ENCODE peak calls at places on chromosomes 16 and 17, in four cellular contexts. One of them, this sample, is unnamed.

GRCh38 chr17:49968380-49969133 is 433 bp upstream of the DLX4 start:
- DNase-seq in ecto neural progenitor cell: peak; percentile 93
- DNase-seq in retinal pigment epithelial cell: peak; percentile 46
- DNase-seq in activated CD4-positive, alpha-beta T cell treated with anti-CD3 and anti-CD28 coated beads, Interleukin-2, amount 50 U/mL, for 48 hours: peak; percentile 76
- DNase-seq in this sample: peak; percentile 47

GRCh38 chr17:49952912-49953497 is 16.0 kb upstream of the DLX4 start:
- DNase-seq in ecto neural progenitor cell: no peak
- DNase-seq in retinal pigment epithelial cell: no peak
- DNase-seq in activated CD4-positive, alpha-beta T cell treated with anti-CD3 and anti-CD28 coated beads, Interleukin-2, amount 50 U/mL, for 48 hours: no peak
- DNase-seq in this sample: no peak

GRCh38 chr16:1471569-1472194 is 3.1 kb downstream of the CLCN7 start:
- DNase-seq in ecto neural progenitor cell: no peak
- DNase-seq in retinal pigment epithelial cell: no peak
- DNase-seq in activated CD4-positive, alpha-beta T cell treated with anti-CD3 and anti-CD28 coated beads, Interleukin-2, amount 50 U/mL, for 48 hours: no peak
- DNase-seq in this sample: no peak

GRCh38 chr16:85916141-85916890 is 17.4 kb downstream of the IRF8 start:
- DNase-seq in ecto neural progenitor cell: no peak
- DNase-seq in retinal pigment epithelial cell: no peak
- DNase-seq in activated CD4-positive, alpha-beta T cell treated with anti-CD3 and anti-CD28 coated beads, Interleukin-2, amount 50 U/mL, for 48 hours: no peak
- DNase-seq in this sample: no peak

GRCh38 chr16:75029854-75030253 is 31.0 kb downstream of the ZNRF1 start:
- DNase-seq in ecto neural progenitor cell: no peak
- DNase-seq in retinal pigment epithelial cell: no peak
- DNase-seq in activated CD4-positive, alpha-beta T cell treated with anti-CD3 and anti-CD28 coated beads, Interleukin-2, amount 50 U/mL, for 48 hours: no peak
- DNase-seq in this sample: no peak

GRCh38 chr16:16867994-16868393 is 489.1 kb downstream of the NPIPA7 start:
- DNase-seq in ecto neural progenitor cell: no peak
- DNase-seq in retinal pigment epithelial cell: no peak
- DNase-seq in activated CD4-positive, alpha-beta T cell treated with anti-CD3 and anti-CD28 coated beads, Interleukin-2, amount 50 U/mL, for 48 hours: no peak
- DNase-seq in this sample: no peak

GRCh38 chr16:71383054-71383773 is 24.7 kb downstream of the CALB2 start:
- DNase-seq in ecto neural progenitor cell: no peak
- DNase-seq in retinal pigment epithelial cell: no peak
- DNase-seq in activated CD4-positive, alpha-beta T cell treated with anti-CD3 and anti-CD28 coated beads, Interleukin-2, amount 50 U/mL, for 48 hours: no peak
- DNase-seq in this sample: no peak

GRCh38 chr16:62927122-62927521 is 890.9 kb upstream of the CDH8 start:
- DNase-seq in ecto neural progenitor cell: no peak
- DNase-seq in retinal pigment epithelial cell: no peak
- DNase-seq in activated CD4-positive, alpha-beta T cell treated with anti-CD3 and anti-CD28 coated beads, Interleukin-2, amount 50 U/mL, for 48 hours: no peak
- DNase-seq in this sample: no peak